ENCODE peak calls at places on chromosomes 7 and 10, in five cellular contexts. X is Caco-2, L is AG10803, F is RWPE2, Z is aorta. W is an unnamed sample.

GRCh38 chr10:78350286-78350685 is 316.6 kb downstream of the RPS24 start:
- DNase-seq in X (peak), L (no peak), F (peak), Z (no peak), W (no peak)

GRCh38 chr10:114332808-114333207 is 71.5 kb downstream of the AFAP1L2 start:
- DNase-seq in X (no peak), L (peak), F (no peak), Z (no peak), W (no peak)

GRCh38 chr7:3991771-3992231 is 690.3 kb upstream of the FOXK1 start:
- DNase-seq in X (no peak), L (no peak), F (no peak), Z (no peak), W (no peak)

GRCh38 chr7:106486331-106486730 is 174.6 kb downstream of the CCDC71L start:
- DNase-seq in X (no peak), L (peak), F (no peak), Z (no peak), W (no peak)

GRCh38 chr7:69656890-69657289 is 58.6 kb downstream of the AUTS2 start:
- DNase-seq in X (no peak), L (peak), F (no peak), Z (no peak), W (no peak)

GRCh38 chr10:12924911-12925310 is 76.6 kb downstream of the CCDC3 start:
- DNase-seq in X (no peak), L (no peak), F (no peak), Z (no peak), W (no peak)

GRCh38 chr7:147079083-147079482 is 962.5 kb downstream of the CNTNAP2 start:
- DNase-seq in X (no peak), L (no peak), F (no peak), Z (no peak), W (no peak)

GRCh38 chr7:99375070-99375807 is 709 bp downstream of the ARPC1B start:
- DNase-seq in X (peak), L (peak), F (no peak), Z (peak), W (no peak)

GRCh38 chr7:102991077-102991539 is 78.3 kb downstream of the LRRC17 start:
- DNase-seq in X (no peak), L (no peak), F (no peak), Z (no peak), W (no peak)

GRCh38 chr7:45713669-45714520 is 139.7 kb downstream of the ADCY1 start:
- DNase-seq in X (no peak), L (no peak), F (no peak), Z (no peak), W (no peak)

GRCh38 chr7:47255441-47255840 is 326.5 kb downstream of the TNS3 start:
- DNase-seq in X (no peak), L (no peak), F (no peak), Z (no peak), W (no peak)

GRCh38 chr10:128305601-128306345 is 179.6 kb upstream of the MKI67 start:
- DNase-seq in X (no peak), L (no peak), F (no peak), Z (no peak), W (no peak)

GRCh38 chr7:157009778-157010587 is 480 bp downstream of the MNX1 start:
- DNase-seq in X (no peak), L (no peak), F (no peak), Z (no peak), W (no peak)

GRCh38 chr7:112414855-112415490 is 35.3 kb upstream of the IFRD1 start:
- DNase-seq in X (no peak), L (no peak), F (no peak), Z (no peak), W (no peak)

GRCh38 chr7:76409537-76409936 is at the start of gene SSC4D:
- DNase-seq in X (peak), L (no peak), F (no peak), Z (no peak), W (peak)

GRCh38 chr10:120477723-120478270 is 20.8 kb downstream of the PLPP4 start:
- DNase-seq in X (no peak), L (peak), F (no peak), Z (no peak), W (no peak)

GRCh38 chr7:27835408-27835807 is 95.4 kb downstream of the TAX1BP1 start:
- DNase-seq in X (no peak), L (no peak), F (no peak), Z (no peak), W (no peak)

GRCh38 chr10:52314822-52315552 is 906 bp downstream of the DKK1 start:
- DNase-seq in X (peak), L (peak), F (no peak), Z (peak), W (no peak)

GRCh38 chr10:73908853-73909611 is 1.9 kb upstream of the PLAU start:
- DNase-seq in X (no peak), L (peak), F (peak), Z (peak), W (no peak)

GRCh38 chr10:20020677-20021076 is 204.4 kb downstream of the PLXDC2 start:
- DNase-seq in X (no peak), L (no peak), F (no peak), Z (no peak), W (no peak)

GRCh38 chr10:84214612-84215235 is 10.6 kb downstream of the LRIT2 start:
- DNase-seq in X (no peak), L (no peak), F (no peak), Z (no peak), W (peak)

GRCh38 chr10:3107426-3107961 is 40.1 kb downstream of the PFKP start:
- DNase-seq in X (no peak), L (peak), F (peak), Z (peak), W (no peak)
- H3K4me3 ChIP-seq in X (no peak), L (peak), F (no peak), Z (no peak), W (no peak)

GRCh38 chr7:26117970-26118369 is 34.0 kb upstream of the NFE2L3 start:
- DNase-seq in X (no peak), L (no peak), F (no peak), Z (no peak), W (no peak)
- H3K4me3 ChIP-seq in X (no peak), L (no peak), F (no peak), Z (no peak), W (no peak)

DNA sequence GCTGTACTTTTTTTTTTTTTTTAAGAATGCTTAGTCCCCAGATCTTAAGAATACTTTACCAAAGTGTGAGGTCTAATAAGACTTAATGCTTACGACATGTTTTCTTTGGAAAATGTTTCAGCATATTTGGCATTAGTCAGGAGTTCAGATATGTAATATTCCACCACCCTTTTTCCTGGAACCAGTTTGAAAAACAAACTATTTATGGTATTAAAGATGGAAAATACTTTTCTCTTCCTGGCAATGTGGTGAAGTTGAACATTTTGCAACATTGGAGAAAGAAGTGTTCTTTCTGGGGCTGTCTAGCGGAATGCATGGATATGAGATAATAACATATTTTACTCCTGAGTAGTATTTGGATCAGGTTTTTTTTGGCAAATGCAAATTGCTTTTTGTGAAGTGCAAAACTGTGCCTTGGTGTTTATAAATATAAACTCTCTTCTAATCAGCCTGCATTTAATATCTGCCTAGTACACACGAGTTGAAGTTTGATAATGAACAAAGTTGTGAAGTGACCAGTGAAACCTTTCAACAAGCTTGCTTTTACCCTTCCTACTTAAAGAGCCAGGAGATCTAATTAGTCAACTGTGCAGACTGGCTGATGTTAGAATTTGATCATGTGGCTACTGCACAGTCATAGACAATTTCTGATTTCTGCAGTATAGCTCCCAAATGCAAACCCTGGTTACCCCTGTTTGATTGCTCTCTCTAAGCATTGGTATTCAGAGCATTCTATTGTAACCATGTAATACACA is 20.9 kb downstream of the MAP3K8 start:
- DNase-seq in X (no peak), L (peak), F (no peak), Z (no peak), W (no peak)
- H3K4me3 ChIP-seq in X (no peak), L (peak), F (no peak), Z (no peak), W (no peak)

GRCh38 chr10:76435154-76435553 is 1003.7 kb downstream of the LRMDA start:
- DNase-seq in X (no peak), L (no peak), F (no peak), Z (no peak), W (no peak)

GRCh38 chr10:76436367-76436766 is 1004.9 kb downstream of the LRMDA start:
- DNase-seq in X (no peak), L (no peak), F (no peak), Z (no peak), W (no peak)

GRCh38 chr10:76430330-76430729 is 998.9 kb downstream of the LRMDA start:
- DNase-seq in X (no peak), L (peak), F (no peak), Z (no peak), W (no peak)

GRCh38 chr10:76432274-76433012 is 1001.0 kb downstream of the LRMDA start:
- DNase-seq in X (no peak), L (peak), F (no peak), Z (peak), W (no peak)

GRCh38 chr10:76433161-76434005 is 1002.0 kb downstream of the LRMDA start:
- DNase-seq in X (no peak), L (no peak), F (no peak), Z (no peak), W (no peak)
- H3K4me3 ChIP-seq in X (no peak), L (no peak), F (no peak), Z (no peak), W (no peak)

GRCh38 chr7:43646603-43647313 is 63.9 kb downstream of the STK17A start:
- DNase-seq in X (no peak), L (peak), F (no peak), Z (no peak), W (no peak)
- H3K4me3 ChIP-seq in X (no peak), L (peak), F (no peak), Z (no peak), W (no peak)

W was measured in iPS DF 6.9.